ENCODE peak calls at places on chromosomes 2 and 18, in nine cellular contexts. A, R, Q, C, Z, D, N, F and J are unnamed samples. For H3K36me3 and H3K4me1, the result is how much of the 10 kb centered on the place peaks cover.

GRCh38 chr2:40095003-40095402 is 315.9 kb upstream of the THUMPD2 start:
- DNase-seq in A (no peak), R (peak), Q (peak), C (no peak), Z (peak), D (no peak), N (no peak), F (peak), J (no peak)

GRCh38 chr2:47226124-47227040 is 71.3 kb upstream of the STPG4 start:
- DNase-seq in A (no peak), R (peak), Q (no peak), C (no peak), Z (no peak), D (no peak), N (no peak), F (peak), J (no peak)

GRCh38 chr18:313931-314330 is 46.1 kb upstream of the THOC1 start:
- DNase-seq in A (peak), R (no peak), Q (no peak), C (no peak), Z (no peak), D (no peak), N (no peak), F (no peak), J (no peak)

GRCh38 chr18:41761329-41762028 is 193.6 kb upstream of the PIK3C3 start:
- DNase-seq in A (no peak), R (peak), Q (peak), C (no peak), Z (peak), D (no peak), N (no peak), F (peak), J (no peak)

GRCh38 chr2:54429811-54430600 is 26.1 kb upstream of the SPTBN1 start:
- DNase-seq in A (no peak), R (no peak), Q (no peak), C (no peak), Z (no peak), D (peak), N (no peak), F (no peak), J (no peak)

GRCh38 chr2:3451926-3452671 is 67.2 kb downstream of the ADI1 start:
- DNase-seq in A (peak), R (no peak), Q (no peak), C (no peak), Z (no peak), D (no peak), N (peak), F (no peak), J (no peak)

GRCh38 chr2:47002031-47002430 is 86.4 kb upstream of the MCFD2 start:
- DNase-seq in A (peak), R (no peak), Q (no peak), C (no peak), Z (no peak), D (no peak), N (no peak), F (no peak), J (no peak)

GRCh38 chr18:48037481-48038271 is 107.2 kb upstream of the SMAD2 start:
- DNase-seq in A (peak), R (no peak), Q (no peak), C (no peak), Z (peak), D (no peak), N (peak), F (no peak), J (peak)

GRCh38 chr2:237432484-237433092 is 18.6 kb upstream of the COL6A3 start:
- DNase-seq in A (no peak), R (peak), Q (peak), C (no peak), Z (peak), D (no peak), N (peak), F (peak), J (no peak)

GRCh38 chr2:135756692-135757091 is 15.0 kb downstream of the UBXN4 start:
- DNase-seq in A (no peak), R (no peak), Q (no peak), C (no peak), Z (no peak), D (no peak), N (no peak), F (no peak), J (no peak)

DNA sequence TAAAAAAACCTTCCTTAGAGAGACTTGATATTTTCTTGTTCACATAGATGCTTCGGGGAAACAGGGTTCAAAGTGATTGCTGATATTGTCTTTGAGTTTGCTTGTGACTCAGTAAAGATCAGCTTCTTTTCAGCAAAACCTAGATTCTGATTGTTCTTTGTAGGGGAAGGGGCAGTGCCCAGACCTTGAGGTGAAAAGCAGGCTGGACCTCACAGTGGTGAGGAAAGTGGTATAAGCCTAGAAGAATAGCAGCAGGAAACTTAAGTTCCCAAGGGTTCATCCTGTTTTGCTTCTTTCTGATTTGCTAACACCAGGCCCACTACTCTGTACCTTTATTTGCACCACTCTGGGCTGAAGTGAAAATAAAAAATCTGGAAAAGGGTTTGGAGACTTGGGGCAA is 20.9 kb downstream of the UBXN4 start:
- DNase-seq in A (no peak), R (no peak), Q (no peak), C (no peak), Z (no peak), D (no peak), N (no peak), F (no peak), J (no peak)
- H3K36me3 ChIP-seq in A (under half), R (under half), Q (half or more), C (half or more), Z (half or more), D (half or more), N (half or more), F (under half), J (under half)

GRCh38 chr2:226690471-226691024 is 109.1 kb downstream of the IRS1 start:
- DNase-seq in A (no peak), R (peak), Q (no peak), C (no peak), Z (peak), D (no peak), N (no peak), F (peak), J (no peak)

GRCh38 chr2:226691265-226691664 is 108.4 kb downstream of the IRS1 start:
- DNase-seq in A (no peak), R (no peak), Q (no peak), C (no peak), Z (no peak), D (no peak), N (peak), F (no peak), J (no peak)

GRCh38 chr2:226683926-226684562 is 115.6 kb downstream of the IRS1 start:
- DNase-seq in A (no peak), R (no peak), Q (no peak), C (no peak), Z (no peak), D (no peak), N (no peak), F (no peak), J (no peak)

GRCh38 chr2:226684563-226684959 is 115.1 kb downstream of the IRS1 start:
- DNase-seq in A (no peak), R (no peak), Q (no peak), C (no peak), Z (no peak), D (no peak), N (no peak), F (no peak), J (no peak)

DNA sequence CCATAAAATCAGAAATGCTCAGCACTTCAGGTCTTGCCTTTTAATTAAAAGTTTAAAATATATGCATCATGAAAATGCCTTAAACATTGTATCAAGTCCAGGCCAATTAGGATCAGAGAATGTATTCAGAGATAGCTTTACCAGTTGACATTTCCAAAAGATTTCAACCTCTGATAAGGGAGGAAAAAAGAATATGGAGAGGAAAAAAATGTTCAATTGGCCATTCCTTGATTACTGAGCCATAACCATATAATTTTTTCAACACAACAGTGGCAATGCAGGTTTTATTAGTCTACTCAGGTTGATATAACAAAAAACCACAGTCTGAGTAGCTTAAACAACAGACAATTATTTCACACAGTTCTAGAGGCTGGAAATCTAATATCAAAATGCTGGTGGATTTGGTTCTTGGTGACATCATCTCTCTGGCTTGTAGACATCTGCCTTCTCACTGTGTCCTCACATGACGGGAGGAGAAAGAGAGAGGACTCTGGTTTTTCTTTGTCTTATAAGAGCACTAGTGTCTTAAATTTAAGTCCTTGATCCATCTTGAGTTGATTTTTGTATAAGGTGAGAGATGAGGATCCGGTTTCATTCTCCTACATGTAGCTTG is 111.9 kb downstream of the IRS1 start:
- DNase-seq in A (no peak), R (no peak), Q (peak), C (no peak), Z (no peak), D (no peak), N (no peak), F (peak), J (no peak)
- H3K9ac ChIP-seq in A (no peak), R (no peak), Q (no peak), C (no peak), Z (no peak), D (no peak), N (no peak), F (no peak), J (no peak)

GRCh38 chr2:69012310-69013122 is 463 bp upstream of the ANTXR1 start:
- DNase-seq in A (peak), R (peak), Q (peak), C (no peak), Z (peak), D (peak), N (no peak), F (peak), J (peak)

GRCh38 chr2:69013123-69013836 is at the start of gene ANTXR1:
- DNase-seq in A (peak), R (peak), Q (peak), C (peak), Z (peak), D (peak), N (peak), F (peak), J (peak)

GRCh38 chr2:69017080-69017479 is 4.1 kb downstream of the ANTXR1 start:
- DNase-seq in A (no peak), R (peak), Q (peak), C (no peak), Z (peak), D (peak), N (no peak), F (peak), J (no peak)

GRCh38 chr2:69011611-69012157 is 1.3 kb upstream of the ANTXR1 start:
- DNase-seq in A (peak), R (no peak), Q (no peak), C (no peak), Z (no peak), D (no peak), N (peak), F (no peak), J (no peak)

DNA sequence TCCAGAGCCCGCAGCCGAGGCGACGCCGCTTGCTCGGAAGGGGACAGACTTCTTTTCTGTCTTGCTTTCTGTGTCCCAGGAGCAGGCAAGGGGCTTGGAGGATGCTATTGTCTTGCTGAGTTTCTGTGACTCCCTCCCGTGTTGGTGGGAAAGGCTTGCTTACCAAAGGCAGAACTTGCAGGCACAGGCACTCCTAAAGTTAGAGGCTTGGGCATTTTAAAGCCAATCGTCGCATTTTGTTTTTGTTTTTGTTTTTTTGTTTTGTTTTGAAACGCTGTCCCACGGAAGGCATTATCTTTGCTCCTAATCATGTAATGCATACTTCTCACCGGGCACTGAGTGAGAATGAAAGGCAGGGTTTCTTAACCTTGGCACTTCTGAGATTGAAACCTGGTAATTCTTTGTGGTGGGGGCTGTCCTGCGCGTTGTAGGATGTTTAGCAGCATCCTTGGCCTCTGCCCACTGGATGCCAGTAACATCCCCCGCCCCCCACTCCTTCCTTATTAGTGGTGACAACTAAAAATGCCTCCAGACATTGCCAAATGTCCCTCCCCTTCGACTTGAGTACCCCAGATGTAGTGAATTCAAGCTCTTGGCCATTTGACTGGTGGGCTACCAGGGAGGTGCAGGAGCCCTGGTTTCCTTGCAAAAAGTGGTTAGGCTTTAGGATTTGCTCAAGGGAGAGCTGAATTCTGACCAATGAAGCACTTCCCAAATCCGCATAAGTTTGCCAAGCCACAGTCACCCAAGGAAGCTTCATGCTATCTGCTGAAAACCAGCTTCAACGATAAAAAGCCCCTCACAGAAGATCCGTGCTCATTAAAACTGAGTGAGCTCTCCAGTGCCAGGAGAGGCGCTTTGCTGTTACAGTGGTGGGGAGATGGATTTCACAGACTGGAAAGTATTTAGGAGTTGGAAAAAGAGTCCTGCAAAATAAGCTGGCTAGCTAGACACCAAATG is 1.1 kb downstream of the ANTXR1 start:
- DNase-seq in A (peak), R (peak), Q (peak), C (no peak), Z (peak), D (no peak), N (peak), F (peak), J (no peak)
- H3K4me1 ChIP-seq in A (under half), R (under half), Q (under half), C (under half), Z (half or more), D (under half), N (under half), F (under half), J (under half)

DNA sequence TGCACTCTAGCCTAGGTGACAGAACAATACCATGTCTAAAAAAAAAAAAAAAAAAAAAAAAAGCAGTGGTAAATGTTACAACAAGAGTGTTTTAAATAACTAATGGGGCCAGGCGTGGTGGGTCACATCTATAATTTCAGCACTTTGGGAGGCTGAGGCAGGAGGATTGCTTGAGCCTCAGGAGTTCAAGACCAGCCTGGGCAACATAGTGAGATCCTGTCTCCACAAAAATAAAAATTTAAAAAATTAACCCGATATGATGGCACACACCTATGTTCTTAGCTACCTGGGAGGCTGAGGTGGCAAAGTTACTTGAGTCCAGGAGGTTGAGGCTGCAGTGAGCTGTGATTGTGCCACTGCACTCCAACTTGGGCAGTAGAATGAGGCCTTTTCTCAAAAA is 37.1 kb downstream of the PAPOLG start:
- DNase-seq in A (no peak), R (no peak), Q (no peak), C (no peak), Z (no peak), D (no peak), N (no peak), F (no peak), J (no peak)
- H3K36me3 ChIP-seq in A (under half), R (under half), Q (under half), C (half or more), Z (under half), D (half or more), N (half or more), F (under half), J (under half)

GRCh38 chr18:2939317-2939716 is 73.6 kb downstream of the LPIN2 start:
- DNase-seq in A (no peak), R (no peak), Q (no peak), C (no peak), Z (no peak), D (no peak), N (no peak), F (no peak), J (peak)
- H3K9ac ChIP-seq in A (no peak), R (no peak), Q (no peak), C (no peak), Z (no peak), D (no peak), N (no peak), F (no peak), J (no peak)

GRCh38 chr2:172489682-172490081 is 62.3 kb downstream of the ITGA6 start:
- DNase-seq in A (no peak), R (no peak), Q (no peak), C (no peak), Z (peak), D (no peak), N (no peak), F (peak), J (no peak)
- H3K4me1 ChIP-seq in A (under half), R (under half), Q (under half), C (under half), Z (under half), D (under half), N (under half), F (under half), J (under half)

DNA sequence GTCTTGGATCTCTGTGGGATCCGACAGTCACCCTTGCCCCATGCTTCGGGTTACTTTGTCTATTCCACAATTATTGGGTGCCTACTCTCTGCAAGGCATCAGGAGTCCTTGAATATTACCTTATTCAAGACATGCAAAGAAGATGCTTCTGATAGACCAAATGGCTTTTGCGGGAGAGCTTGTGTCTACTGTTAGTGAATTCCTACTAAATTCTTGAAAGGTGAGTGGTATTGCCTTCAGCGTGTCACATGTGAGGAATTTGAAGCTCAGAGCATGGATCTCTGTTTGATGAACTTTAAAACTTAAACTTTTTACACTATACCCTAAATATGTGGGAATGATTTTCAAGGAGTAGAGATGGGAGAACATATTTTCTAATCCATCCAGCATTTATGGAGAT is 184.4 kb downstream of the LTBP1 start:
- DNase-seq in A (no peak), R (no peak), Q (peak), C (no peak), Z (peak), D (no peak), N (no peak), F (peak), J (no peak)
- H3K36me3 ChIP-seq in A (under half), R (under half), Q (under half), C (under half), Z (under half), D (under half), N (under half), F (under half), J (under half)

DNA sequence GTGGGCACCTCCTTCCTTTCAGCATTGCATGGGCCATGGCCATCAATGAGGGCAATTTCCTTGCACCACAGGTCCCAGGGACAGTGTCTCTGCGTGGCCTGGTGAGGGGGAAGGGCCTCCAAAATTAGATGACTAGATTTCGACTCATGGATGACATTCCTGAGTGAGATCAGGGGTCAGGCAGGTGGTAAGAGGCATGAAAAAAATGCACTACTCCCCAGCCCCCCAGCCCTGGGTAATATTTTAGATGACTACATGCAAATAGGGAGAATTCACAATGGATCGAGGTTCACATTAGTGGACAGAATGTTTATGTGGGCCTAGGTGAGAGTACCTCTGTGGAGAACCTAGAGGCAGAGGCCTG is 19.0 kb upstream of the IGFBP5 start:
- DNase-seq in A (no peak), R (no peak), Q (peak), C (no peak), Z (peak), D (no peak), N (no peak), F (peak), J (no peak)
- H3K9ac ChIP-seq in A (no peak), R (no peak), Q (no peak), C (no peak), Z (peak), D (no peak), N (no peak), F (no peak), J (no peak)

DNA sequence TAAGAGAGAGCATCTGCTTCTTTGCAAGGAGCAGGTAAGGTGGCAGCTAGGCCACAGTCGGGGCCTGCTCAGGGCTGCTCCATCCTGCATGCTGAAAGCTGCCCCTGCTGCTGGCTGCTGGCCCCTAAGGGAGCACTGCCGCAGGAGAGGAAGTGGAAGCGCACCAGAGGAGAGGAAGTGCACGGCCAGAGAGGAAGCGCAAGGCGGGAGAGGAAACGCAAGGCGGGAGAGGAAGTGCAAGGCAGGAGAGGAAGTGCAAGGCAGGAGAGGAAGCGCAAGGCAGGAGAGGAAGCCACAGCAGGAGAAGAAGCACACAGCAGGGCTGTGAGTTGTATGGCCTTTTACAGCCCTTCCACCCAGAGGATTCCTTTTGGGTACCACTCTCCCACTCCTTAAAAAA is 539.0 kb upstream of the TNP1 start:
- DNase-seq in A (no peak), R (no peak), Q (no peak), C (no peak), Z (no peak), D (no peak), N (no peak), F (no peak), J (peak)
- H3K4me1 ChIP-seq in A (under half), R (under half), Q (under half), C (under half), Z (under half), D (under half), N (under half), F (under half), J (under half)